ENCODE peak calls at places on chromosomes 1 and 21, in six cellular contexts. One of them, this sample, is unnamed.

GRCh38 chr1:176579087-176579486 is 116.1 kb downstream of the PAPPA2 start:
- DNase-seq in heart left ventricle: no peak
- DNase-seq in progenitor cell of endocrine pancreas: no peak
- DNase-seq in uterus: no peak
- DNase-seq in heart right ventricle: no peak
- DNase-seq in astrocyte: no peak
- DNase-seq in this sample: no peak

GRCh38 chr1:87506147-87506546 is 177.5 kb downstream of the LMO4 start:
- DNase-seq in heart left ventricle: no peak
- DNase-seq in progenitor cell of endocrine pancreas: no peak
- DNase-seq in uterus: no peak
- DNase-seq in heart right ventricle: no peak
- DNase-seq in astrocyte: no peak
- DNase-seq in this sample: no peak

GRCh38 chr21:37784591-37785318 is 131.5 kb downstream of the KCNJ6 start:
- DNase-seq in heart left ventricle: no peak
- DNase-seq in progenitor cell of endocrine pancreas: no peak
- DNase-seq in uterus: no peak
- DNase-seq in heart right ventricle: no peak
- DNase-seq in astrocyte: no peak
- DNase-seq in this sample: no peak

GRCh38 chr1:206925116-206925736 is 3.5 kb upstream of the FCMR start:
- DNase-seq in heart left ventricle: no peak
- DNase-seq in progenitor cell of endocrine pancreas: no peak
- DNase-seq in uterus: no peak
- DNase-seq in heart right ventricle: no peak
- DNase-seq in astrocyte: no peak
- DNase-seq in this sample: no peak

GRCh38 chr21:46675595-46676280 is 40.3 kb downstream of the PRMT2 start:
- DNase-seq in heart left ventricle: no peak
- DNase-seq in progenitor cell of endocrine pancreas: no peak
- DNase-seq in uterus: no peak
- DNase-seq in heart right ventricle: no peak
- DNase-seq in astrocyte: no peak
- DNase-seq in this sample: no peak

GRCh38 chr1:30649321-30649991 is 73.9 kb downstream of the MATN1 start:
- DNase-seq in heart left ventricle: no peak
- DNase-seq in progenitor cell of endocrine pancreas: no peak
- DNase-seq in uterus: no peak
- DNase-seq in heart right ventricle: no peak
- DNase-seq in astrocyte: no peak
- DNase-seq in this sample: peak; percentile 80

GRCh38 chr1:233738396-233738795 is 124.5 kb downstream of the KCNK1 start:
- DNase-seq in heart left ventricle: no peak
- DNase-seq in progenitor cell of endocrine pancreas: no peak
- DNase-seq in uterus: no peak
- DNase-seq in heart right ventricle: no peak
- DNase-seq in astrocyte: no peak
- DNase-seq in this sample: no peak

GRCh38 chr1:46616277-46617107 is at the start of gene MOB3C:
- DNase-seq in heart left ventricle: peak; percentile 94
- DNase-seq in progenitor cell of endocrine pancreas: peak; percentile 37
- DNase-seq in uterus: peak; percentile 90
- DNase-seq in heart right ventricle: peak; percentile 94
- DNase-seq in astrocyte: peak; percentile 73
- DNase-seq in this sample: peak; percentile 63

GRCh38 chr1:16354619-16355018 is 2.3 kb upstream of the FBXO42 start:
- DNase-seq in heart left ventricle: no peak
- DNase-seq in progenitor cell of endocrine pancreas: no peak
- DNase-seq in uterus: no peak
- DNase-seq in heart right ventricle: no peak
- DNase-seq in astrocyte: no peak
- DNase-seq in this sample: no peak

GRCh38 chr1:216281757-216282156 is 141.5 kb downstream of the USH2A start:
- DNase-seq in heart left ventricle: no peak
- DNase-seq in progenitor cell of endocrine pancreas: no peak
- DNase-seq in uterus: no peak
- DNase-seq in heart right ventricle: no peak
- DNase-seq in astrocyte: no peak
- DNase-seq in this sample: no peak

GRCh38 chr1:88946845-88947244 is 45.6 kb downstream of the KYAT3 start:
- DNase-seq in heart left ventricle: no peak
- DNase-seq in progenitor cell of endocrine pancreas: no peak
- DNase-seq in uterus: no peak
- DNase-seq in heart right ventricle: no peak
- DNase-seq in astrocyte: peak; percentile 39
- DNase-seq in this sample: no peak

GRCh38 chr1:179287946-179288345 is 5.7 kb upstream of the SOAT1 start:
- DNase-seq in heart left ventricle: no peak
- DNase-seq in progenitor cell of endocrine pancreas: no peak
- DNase-seq in uterus: no peak
- DNase-seq in heart right ventricle: no peak
- DNase-seq in astrocyte: no peak
- DNase-seq in this sample: no peak

GRCh38 chr1:47561523-47562007 is 123.7 kb downstream of the FOXD2 start:
- DNase-seq in heart left ventricle: no peak
- DNase-seq in progenitor cell of endocrine pancreas: no peak
- DNase-seq in uterus: no peak
- DNase-seq in heart right ventricle: no peak
- DNase-seq in astrocyte: peak; percentile 9
- DNase-seq in this sample: peak; percentile 80

GRCh38 chr1:212822956-212823355 is 24.5 kb downstream of the SPATA45 start:
- DNase-seq in heart left ventricle: no peak
- DNase-seq in progenitor cell of endocrine pancreas: no peak
- DNase-seq in uterus: no peak
- DNase-seq in heart right ventricle: no peak
- DNase-seq in astrocyte: no peak
- DNase-seq in this sample: no peak

GRCh38 chr1:50681931-50682330 is 258.7 kb upstream of the DMRTA2 start:
- DNase-seq in heart left ventricle: no peak
- DNase-seq in progenitor cell of endocrine pancreas: no peak
- DNase-seq in uterus: no peak
- DNase-seq in heart right ventricle: no peak
- DNase-seq in astrocyte: no peak
- DNase-seq in this sample: no peak

GRCh38 chr1:233075045-233075444 is 124.6 kb downstream of the NTPCR start:
- DNase-seq in heart left ventricle: no peak
- DNase-seq in progenitor cell of endocrine pancreas: no peak
- DNase-seq in uterus: no peak
- DNase-seq in heart right ventricle: no peak
- DNase-seq in astrocyte: peak; percentile 95
- DNase-seq in this sample: peak; percentile 14

GRCh38 chr1:67688526-67689219 is 3.7 kb downstream of the GADD45A start:
- DNase-seq in heart left ventricle: no peak
- DNase-seq in progenitor cell of endocrine pancreas: no peak
- DNase-seq in uterus: no peak
- DNase-seq in heart right ventricle: no peak
- DNase-seq in astrocyte: no peak
- DNase-seq in this sample: no peak

GRCh38 chr1:54798206-54798605 is 2.9 kb downstream of the TTC22 start:
- DNase-seq in heart left ventricle: no peak
- DNase-seq in progenitor cell of endocrine pancreas: no peak
- DNase-seq in uterus: no peak
- DNase-seq in heart right ventricle: no peak
- DNase-seq in astrocyte: no peak
- DNase-seq in this sample: no peak

GRCh38 chr1:112673589-112674439 is 645 bp upstream of the MOV10 start:
- DNase-seq in heart left ventricle: no peak
- DNase-seq in progenitor cell of endocrine pancreas: no peak
- DNase-seq in uterus: no peak
- DNase-seq in heart right ventricle: peak; percentile 42
- DNase-seq in astrocyte: peak; percentile 53
- DNase-seq in this sample: peak; percentile 20

GRCh38 chr1:223319913-223320600 is 43.9 kb downstream of the SUSD4 start:
- DNase-seq in heart left ventricle: no peak
- DNase-seq in progenitor cell of endocrine pancreas: no peak
- DNase-seq in uterus: no peak
- DNase-seq in heart right ventricle: no peak
- DNase-seq in astrocyte: no peak
- DNase-seq in this sample: no peak

GRCh38 chr1:109959974-109960744 is 24.4 kb upstream of the AHCYL1 start:
- DNase-seq in heart left ventricle: no peak
- DNase-seq in progenitor cell of endocrine pancreas: no peak
- DNase-seq in uterus: no peak
- DNase-seq in heart right ventricle: no peak
- DNase-seq in astrocyte: peak; percentile 66
- DNase-seq in this sample: peak; percentile 60

GRCh38 chr1:202848191-202848542 is 37.4 kb downstream of the PCAT6 start:
- DNase-seq in heart left ventricle: no peak
- DNase-seq in progenitor cell of endocrine pancreas: no peak
- DNase-seq in uterus: no peak
- DNase-seq in heart right ventricle: no peak
- DNase-seq in astrocyte: no peak
- DNase-seq in this sample: no peak

GRCh38 chr1:202850593-202851362 is 38.2 kb downstream of the RABIF start:
- DNase-seq in heart left ventricle: no peak
- DNase-seq in progenitor cell of endocrine pancreas: no peak
- DNase-seq in uterus: no peak
- DNase-seq in heart right ventricle: no peak
- DNase-seq in astrocyte: no peak
- DNase-seq in this sample: no peak

GRCh38 chr1:202856034-202856433 is 32.9 kb downstream of the RABIF start:
- DNase-seq in heart left ventricle: no peak
- DNase-seq in progenitor cell of endocrine pancreas: no peak
- DNase-seq in uterus: no peak
- DNase-seq in heart right ventricle: no peak
- DNase-seq in astrocyte: no peak
- DNase-seq in this sample: no peak

GRCh38 chr1:202854787-202855186 is 34.2 kb downstream of the RABIF start:
- DNase-seq in heart left ventricle: no peak
- DNase-seq in progenitor cell of endocrine pancreas: no peak
- DNase-seq in uterus: no peak
- DNase-seq in heart right ventricle: no peak
- DNase-seq in astrocyte: no peak
- DNase-seq in this sample: no peak

DNA sequence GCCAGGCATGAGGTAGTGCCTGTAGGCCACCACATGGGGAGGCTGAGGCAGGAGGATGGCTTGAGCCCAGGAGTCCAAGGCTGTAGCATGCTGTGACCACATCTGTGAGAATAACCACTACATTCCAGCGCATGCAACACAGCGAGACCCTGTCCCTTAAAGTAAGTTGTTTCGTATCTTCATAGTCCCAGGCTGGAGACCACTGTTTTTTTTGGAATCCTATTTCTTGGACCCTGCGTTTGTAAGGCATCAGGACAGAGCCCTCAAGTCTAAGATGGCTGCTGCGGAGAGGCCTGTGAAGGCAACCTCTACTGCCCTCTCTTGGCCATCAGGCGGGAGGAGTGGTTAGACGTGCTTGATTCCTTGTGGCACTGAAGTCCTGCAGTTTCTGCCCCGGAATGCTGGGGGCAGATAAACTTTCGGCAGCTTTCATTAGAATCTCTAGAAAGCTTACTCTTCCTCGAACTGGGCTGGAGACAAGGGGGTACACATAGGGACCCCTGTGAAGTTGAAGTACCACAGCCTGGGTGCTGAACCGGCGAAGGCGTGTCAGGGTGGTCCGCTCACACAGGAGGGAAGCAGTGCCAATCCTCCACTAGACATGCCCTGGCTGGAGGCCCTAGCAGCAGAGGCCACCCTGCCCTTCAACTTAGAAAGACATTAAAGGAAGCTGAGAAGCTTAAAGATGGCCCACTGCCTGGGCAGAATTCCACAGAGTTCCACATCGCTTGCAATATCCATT is 36.6 kb downstream of the RABIF start:
- DNase-seq in heart left ventricle: no peak
- DNase-seq in progenitor cell of endocrine pancreas: no peak
- DNase-seq in uterus: no peak
- DNase-seq in heart right ventricle: no peak
- DNase-seq in astrocyte: peak; percentile 36
- DNase-seq in this sample: peak; percentile 70
- TF ChIP-seq CTCF in heart left ventricle: no peak
- TF ChIP-seq CTCF in progenitor cell of endocrine pancreas: peak; percentile 64
- TF ChIP-seq CTCF in uterus: no peak
- TF ChIP-seq CTCF in heart right ventricle: peak; percentile 43
- TF ChIP-seq CTCF in astrocyte: peak; percentile 47
- TF ChIP-seq CTCF in this sample: no peak

GRCh38 chr1:6757719-6758435 is 27.4 kb upstream of the CAMTA1 start:
- DNase-seq in heart left ventricle: no peak
- DNase-seq in progenitor cell of endocrine pancreas: no peak
- DNase-seq in uterus: no peak
- DNase-seq in heart right ventricle: no peak
- DNase-seq in astrocyte: no peak
- DNase-seq in this sample: no peak
- TF ChIP-seq CTCF in heart left ventricle: no peak
- TF ChIP-seq CTCF in progenitor cell of endocrine pancreas: no peak
- TF ChIP-seq CTCF in uterus: no peak
- TF ChIP-seq CTCF in heart right ventricle: no peak
- TF ChIP-seq CTCF in astrocyte: no peak
- TF ChIP-seq CTCF in this sample: no peak

DNA sequence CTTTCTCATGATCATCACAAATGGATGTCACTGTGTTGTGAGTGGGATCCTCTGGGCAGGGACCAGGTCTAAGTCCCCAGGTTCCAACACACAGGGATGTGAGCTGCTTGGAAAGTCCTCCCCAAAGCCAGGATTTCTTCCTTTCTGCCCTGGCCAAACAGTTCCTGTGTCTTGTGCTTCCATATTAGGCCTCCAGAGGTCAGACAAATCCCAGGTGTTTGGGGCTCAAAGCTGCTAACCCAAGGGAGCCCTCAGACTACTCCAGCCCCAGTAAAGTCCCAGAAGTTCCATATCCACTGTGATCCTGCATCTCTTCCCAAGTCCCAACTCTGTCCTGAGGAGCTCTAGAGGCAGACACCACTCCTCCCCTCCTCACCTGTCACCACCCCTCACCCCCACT is 27.7 kb upstream of the MAGOH start:
- DNase-seq in heart left ventricle: no peak
- DNase-seq in progenitor cell of endocrine pancreas: no peak
- DNase-seq in uterus: no peak
- DNase-seq in heart right ventricle: no peak
- DNase-seq in astrocyte: no peak
- DNase-seq in this sample: peak; percentile 44
- TF ChIP-seq CTCF in heart left ventricle: no peak
- TF ChIP-seq CTCF in progenitor cell of endocrine pancreas: peak; percentile 44
- TF ChIP-seq CTCF in uterus: no peak
- TF ChIP-seq CTCF in heart right ventricle: peak; percentile 11
- TF ChIP-seq CTCF in astrocyte: peak; percentile 15
- TF ChIP-seq CTCF in this sample: no peak

GRCh38 chr1:175563556-175563955 is 179.8 kb downstream of the TNR start:
- DNase-seq in heart left ventricle: no peak
- DNase-seq in progenitor cell of endocrine pancreas: no peak
- DNase-seq in uterus: no peak
- DNase-seq in heart right ventricle: no peak
- DNase-seq in astrocyte: no peak
- DNase-seq in this sample: no peak

GRCh38 chr1:175564119-175564518 is 179.3 kb downstream of the TNR start:
- DNase-seq in heart left ventricle: no peak
- DNase-seq in progenitor cell of endocrine pancreas: no peak
- DNase-seq in uterus: no peak
- DNase-seq in heart right ventricle: no peak
- DNase-seq in astrocyte: no peak
- DNase-seq in this sample: no peak

GRCh38 chr1:175564723-175565122 is 178.7 kb downstream of the TNR start:
- DNase-seq in heart left ventricle: no peak
- DNase-seq in progenitor cell of endocrine pancreas: no peak
- DNase-seq in uterus: no peak
- DNase-seq in heart right ventricle: no peak
- DNase-seq in astrocyte: no peak
- DNase-seq in this sample: no peak

GRCh38 chr1:175572932-175573871 is 170.2 kb downstream of the TNR start:
- DNase-seq in heart left ventricle: no peak
- DNase-seq in progenitor cell of endocrine pancreas: no peak
- DNase-seq in uterus: no peak
- DNase-seq in heart right ventricle: no peak
- DNase-seq in astrocyte: no peak
- DNase-seq in this sample: peak; percentile 41

GRCh38 chr1:175569117-175569743 is 174.2 kb downstream of the TNR start:
- DNase-seq in heart left ventricle: no peak
- DNase-seq in progenitor cell of endocrine pancreas: no peak
- DNase-seq in uterus: no peak
- DNase-seq in heart right ventricle: no peak
- DNase-seq in astrocyte: no peak
- DNase-seq in this sample: no peak
- TF ChIP-seq CTCF in heart left ventricle: no peak
- TF ChIP-seq CTCF in progenitor cell of endocrine pancreas: no peak
- TF ChIP-seq CTCF in uterus: no peak
- TF ChIP-seq CTCF in heart right ventricle: no peak
- TF ChIP-seq CTCF in astrocyte: no peak
- TF ChIP-seq CTCF in this sample: no peak

This sample was measured in RWPE1.